ENCODE peak calls at places on chromosomes 5 and 9, in six cellular contexts. O is CD4-positive, CD25-positive, alpha-beta regulatory T cell; M is T1000; W is AG08396; S is stimulated activated CD4-positive, alpha-beta T cell treated with anti-CD3 and anti-CD28 coated beads, Interleukin-4, amount 100 ng/mL, for 48 hours; I is activated CD8-positive, alpha-beta memory T cell treated with anti-CD3 and anti-CD28 coated beads, Interleukin-2, amount 50 U/mL, for 48 hours. U is an unnamed sample.

GRCh38 chr5:60541980-60542379 is 158.0 kb downstream of the DEPDC1B start:
- DNase-seq in I (no peak), O (no peak), W (peak; percentile 14), S (no peak), M (no peak), U (no peak)

GRCh38 chr5:55997742-55998351 is 3.1 kb upstream of the IL6ST start:
- DNase-seq in S (no peak), O (no peak), M (no peak), W (peak; percentile 50), I (no peak), U (no peak)

GRCh38 chr9:79969383-79969782 is 397.6 kb downstream of the TLE4 start:
- DNase-seq in O (no peak), W (no peak), S (no peak), M (no peak), I (no peak), U (no peak)

GRCh38 chr5:112795944-112796678 is 58.4 kb downstream of the APC start:
- DNase-seq in O (no peak), W (no peak), I (no peak), S (no peak), M (no peak), U (no peak)

GRCh38 chr5:54538156-54538555 is 20.6 kb downstream of the SNX18 start:
- DNase-seq in W (no peak), M (no peak), I (no peak), S (no peak), O (no peak), U (no peak)

GRCh38 chr9:100052375-100052774 is 46.4 kb downstream of the ERP44 start:
- DNase-seq in W (no peak), I (no peak), M (no peak), S (no peak), O (no peak), U (no peak)

GRCh38 chr5:38078161-38078560 is 180.2 kb upstream of the EGFLAM start:
- DNase-seq in W (no peak), O (no peak), M (no peak), S (no peak), I (no peak), U (no peak)

GRCh38 chr9:119436261-119436660 is 67.0 kb upstream of the BRINP1 start:
- DNase-seq in M (no peak), S (no peak), I (no peak), W (no peak), O (no peak), U (no peak)

GRCh38 chr5:168765220-168766037 is 186.3 kb upstream of the PANK3 start:
- DNase-seq in W (no peak), O (no peak), I (no peak), M (peak; percentile 74), S (no peak), U (no peak)

GRCh38 chr9:137482094-137482781 is 23.1 kb upstream of the NSMF start:
- DNase-seq in S (no peak), O (no peak), I (no peak), W (peak; percentile 84), M (peak; percentile 39), U (no peak)

GRCh38 chr5:54993318-54993717 is 7.9 kb upstream of the ESM1 start:
- DNase-seq in O (no peak), W (no peak), S (no peak), I (no peak), M (no peak), U (no peak)

GRCh38 chr9:133656211-133657119 is 20.3 kb downstream of the DBH start:
- DNase-seq in O (peak; percentile 34), I (no peak), M (no peak), W (no peak), S (no peak), U (peak; percentile 38)

GRCh38 chr5:31768046-31768445 is 129.1 kb downstream of the PDZD2 start:
- DNase-seq in O (no peak), W (no peak), S (no peak), I (no peak), M (no peak), U (no peak)